ENCODE peak calls at places on chromosomes 6 and 20, in eight cellular contexts. N, H, B, R, J, M, X and L are unnamed samples.

GRCh38 chr20:50724851-50725721 is 6.3 kb upstream of the PARD6B start:
- DNase-seq in N (no peak), H (peak; percentile 96), B (peak; percentile 64), R (no peak), J (peak; percentile 89), M (peak; percentile 63), X (peak; percentile 70), L (peak; percentile 55)

GRCh38 chr6:44554901-44555300 is 167.4 kb downstream of the CDC5L start:
- DNase-seq in N (peak; percentile 28), H (no peak), B (no peak), R (no peak), J (no peak), M (no peak), X (no peak), L (no peak)

GRCh38 chr6:31332637-31333602 is 24.1 kb downstream of the HLA-B start:
- DNase-seq in N (no peak), H (no peak), B (no peak), R (peak; percentile 59), J (no peak), M (no peak), X (no peak), L (no peak)

GRCh38 chr6:122028933-122029332 is 370.5 kb upstream of the HSF2 start:
- DNase-seq in N (no peak), H (no peak), B (no peak), R (no peak), J (no peak), M (no peak), X (no peak), L (no peak)

GRCh38 chr6:20454201-20454824 is 52.6 kb downstream of the E2F3 start:
- DNase-seq in N (no peak), H (no peak), B (no peak), R (peak; percentile 8), J (no peak), M (no peak), X (no peak), L (no peak)

GRCh38 chr6:142014515-142014914 is 118.2 kb upstream of the GJE1 start:
- DNase-seq in N (no peak), H (peak; percentile 93), B (no peak), R (no peak), J (no peak), M (no peak), X (no peak), L (no peak)

GRCh38 chr6:26312096-26312463 is 52.9 kb upstream of the BTN3A2 start:
- DNase-seq in N (no peak), H (no peak), B (no peak), R (no peak), J (no peak), M (no peak), X (no peak), L (no peak)

GRCh38 chr20:51469578-51470520 is 72.7 kb downstream of the NFATC2 start:
- DNase-seq in N (no peak), H (no peak), B (no peak), R (no peak), J (no peak), M (no peak), X (no peak), L (no peak)

GRCh38 chr20:54086444-54087134 is 16.2 kb upstream of the BCAS1 start:
- DNase-seq in N (no peak), H (peak; percentile 46), B (no peak), R (no peak), J (no peak), M (no peak), X (no peak), L (no peak)

GRCh38 chr6:113433506-113433991 is 423.6 kb upstream of the MARCKS start:
- DNase-seq in N (no peak), H (peak; percentile 87), B (peak; percentile 6), R (no peak), J (peak; percentile 58), M (no peak), X (peak; percentile 28), L (peak; percentile 79)

GRCh38 chr20:63116412-63117106 is 99.4 kb downstream of the YTHDF1 start:
- DNase-seq in N (peak; percentile 1), H (peak; percentile 15), B (peak; percentile 90), R (no peak), J (peak; percentile 21), M (no peak), X (no peak), L (no peak)

GRCh38 chr20:49132995-49133451 is 55.1 kb downstream of the STAU1 start:
- DNase-seq in N (peak; percentile 81), H (peak; percentile 81), B (peak; percentile 13), R (peak; percentile 44), J (no peak), M (no peak), X (no peak), L (no peak)

GRCh38 chr20:63314566-63315239 is 21.7 kb downstream of the COL20A1 start:
- DNase-seq in N (no peak), H (no peak), B (no peak), R (no peak), J (no peak), M (no peak), X (no peak), L (no peak)

GRCh38 chr6:82045965-82046756 is 201.4 kb downstream of the IBTK start:
- DNase-seq in N (no peak), H (peak; percentile 94), B (no peak), R (no peak), J (no peak), M (no peak), X (no peak), L (no peak)

GRCh38 chr6:34154668-34155447 is 9.0 kb upstream of the GRM4 start:
- DNase-seq in N (peak; percentile 31), H (peak; percentile 50), B (peak; percentile 92), R (peak; percentile 43), J (peak; percentile 45), M (peak; percentile 44), X (peak; percentile 26), L (peak; percentile 61)

GRCh38 chr20:63097336-63097831 is 90.6 kb upstream of the BHLHE23 start:
- DNase-seq in N (no peak), H (no peak), B (peak; percentile 0), R (no peak), J (no peak), M (peak; percentile 38), X (peak; percentile 8), L (peak; percentile 39)

GRCh38 chr6:111580826-111581505 is 24.7 kb downstream of the TRAF3IP2 start:
- DNase-seq in N (no peak), H (peak; percentile 44), B (no peak), R (no peak), J (no peak), M (no peak), X (no peak), L (no peak)

GRCh38 chr6:155381856-155382690 is 67.8 kb upstream of the TFB1M start:
- DNase-seq in N (no peak), H (peak; percentile 89), B (no peak), R (no peak), J (no peak), M (no peak), X (no peak), L (no peak)

GRCh38 chr6:11008821-11009220 is 35.3 kb downstream of the ELOVL2 start:
- DNase-seq in N (no peak), H (peak; percentile 44), B (no peak), R (no peak), J (no peak), M (no peak), X (no peak), L (no peak)

GRCh38 chr6:5838656-5839396 is 167.9 kb downstream of the NRN1 start:
- DNase-seq in N (no peak), H (no peak), B (no peak), R (no peak), J (no peak), M (no peak), X (no peak), L (no peak)